ENCODE peak calls at places on chromosomes 11 and 22, in six cellular contexts. Z is H1, X is left ventricle myocardium inferior, Y is astrocyte, T is tibial artery, Q is colonic mucosa. K is an unnamed sample.
A peak's percentile ranks its signal among the peaks of the same experiment; 100 is the strongest.

GRCh38 chr11:13354335-13354734 is 76.7 kb downstream of the BMAL1 start:
- DNase-seq in Z (no peak), Y (no peak), X (no peak), T (no peak), Q (no peak), K (no peak)

GRCh38 chr22:29011200-29011867 is 50.3 kb downstream of the C22orf31 start:
- DNase-seq in Z (no peak), X (peak; percentile 18), T (no peak), Q (peak; percentile 68), Y (no peak), K (no peak)

GRCh38 chr11:64353101-64353738 is 5.7 kb upstream of the RPS6KA4 start:
- DNase-seq in T (peak; percentile 66), Z (peak; percentile 54), Q (no peak), Y (no peak), X (no peak), K (no peak)

GRCh38 chr11:18358646-18359045 is 35.7 kb upstream of the LDHA start:
- DNase-seq in Q (no peak), T (no peak), X (no peak), Z (no peak), Y (no peak), K (no peak)

GRCh38 chr11:80798189-80798588 is 1357.4 kb upstream of the TENM4 start:
- DNase-seq in Y (no peak), Z (no peak), Q (no peak), T (no peak), X (no peak), K (no peak)

GRCh38 chr11:119195680-119196079 is 10.4 kb downstream of the NHERF4 start:
- DNase-seq in Z (peak; percentile 92), Q (peak; percentile 61), T (no peak), X (no peak), Y (peak; percentile 39), K (no peak)

GRCh38 chr22:27792452-27793165 is 8.9 kb downstream of the MN1 start:
- DNase-seq in Z (no peak), X (no peak), Q (no peak), Y (no peak), T (no peak), K (no peak)

GRCh38 chr11:93743316-93743715 is 1.8 kb downstream of the C11orf54 start:
- DNase-seq in T (no peak), X (no peak), Z (no peak), Q (peak; percentile 26), Y (no peak), K (no peak)

GRCh38 chr11:34346551-34346950 is 11.3 kb downstream of the ABTB2 start:
- DNase-seq in X (peak; percentile 25), Q (no peak), Y (peak; percentile 65), T (peak; percentile 82), Z (no peak), K (no peak)

GRCh38 chr11:66845143-66845875 is 2.1 kb downstream of the RCE1 start:
- DNase-seq in Q (no peak), T (peak; percentile 65), Y (no peak), Z (no peak), X (no peak), K (no peak)

GRCh38 chr22:20563464-20563906 is 56.1 kb downstream of the MED15 start:
- DNase-seq in Y (no peak), Z (no peak), X (no peak), T (no peak), Q (no peak), K (no peak)

GRCh38 chr11:111737877-111738205 is 28.3 kb downstream of the PPP2R1B start:
- DNase-seq in Q (no peak), T (no peak), Z (no peak), X (no peak), Y (no peak), K (no peak)

GRCh38 chr11:121886956-121887355 is 229.1 kb downstream of the BLID start:
- DNase-seq in Y (no peak), T (no peak), X (no peak), Z (no peak), Q (no peak), K (no peak)

GRCh38 chr11:72425053-72425980 is 9.0 kb downstream of the CLPB start:
- DNase-seq in X (no peak), T (no peak), Q (no peak), Y (no peak), Z (no peak), K (no peak)

GRCh38 chr11:6251990-6252473 is 7.6 kb upstream of the CCKBR start:
- DNase-seq in Y (peak; percentile 19), Q (no peak), X (no peak), T (no peak), Z (no peak), K (no peak)

GRCh38 chr11:2911088-2912037 is 17.9 kb downstream of the PHLDA2 start:
- DNase-seq in T (no peak), Z (no peak), Q (no peak), Y (no peak), X (no peak), K (no peak)

GRCh38 chr11:126405906-126406305 is 50.4 kb downstream of the ST3GAL4 start:
- DNase-seq in T (no peak), Q (peak; percentile 83), Y (no peak), X (no peak), Z (no peak), K (no peak)

GRCh38 chr11:33859306-33859705 is 32.6 kb downstream of the LMO2 start:
- DNase-seq in Y (no peak), Z (no peak), Q (no peak), T (no peak), X (no peak), K (no peak)

GRCh38 chr22:42304021-42304790 is 33.8 kb upstream of the TCF20 start:
- DNase-seq in Q (no peak), X (no peak), Z (no peak), Y (no peak), T (no peak), K (no peak)

GRCh38 chr22:29724843-29725242 is 5.0 kb downstream of the CABP7 start:
- DNase-seq in X (no peak), Y (no peak), Z (no peak), Q (no peak), T (no peak), K (no peak)

GRCh38 chr11:86174101-86175046 is 70.2 kb upstream of the EED start:
- DNase-seq in Z (no peak), X (peak; percentile 77), Y (peak; percentile 100), Q (no peak), T (peak; percentile 94), K (no peak)

GRCh38 chr11:592501-592900 is 16.2 kb downstream of the PHRF1 start:
- DNase-seq in Q (no peak), Y (no peak), T (no peak), Z (no peak), X (no peak), K (no peak)

GRCh38 chr11:590997-591396 is 14.7 kb downstream of the PHRF1 start:
- DNase-seq in Y (no peak), Z (no peak), Q (no peak), T (no peak), X (no peak), K (no peak)

GRCh38 chr11:587978-588380 is 11.7 kb downstream of the PHRF1 start:
- DNase-seq in X (no peak), T (no peak), Y (peak; percentile 42), Z (no peak), Q (no peak), K (peak; percentile 81)

GRCh38 chr11:587546-587945 is 11.3 kb downstream of the PHRF1 start:
- DNase-seq in Q (no peak), Z (no peak), X (no peak), Y (no peak), T (no peak), K (no peak)

GRCh38 chr11:589798-590197 is 13.5 kb downstream of the PHRF1 start:
- DNase-seq in Z (no peak), Q (no peak), X (no peak), Y (no peak), T (no peak), K (no peak)
- H3K36me3 ChIP-seq in Z (peaks cover 52% of the 10 kb centered on the region), Q (peaks cover 25% of the 10 kb centered on the region), X (peaks cover 91% of the 10 kb centered on the region), Y (peaks cover 31% of the 10 kb centered on the region), T (peaks cover 99% of the 10 kb centered on the region), K (peaks cover 54% of the 10 kb centered on the region)

DNA sequence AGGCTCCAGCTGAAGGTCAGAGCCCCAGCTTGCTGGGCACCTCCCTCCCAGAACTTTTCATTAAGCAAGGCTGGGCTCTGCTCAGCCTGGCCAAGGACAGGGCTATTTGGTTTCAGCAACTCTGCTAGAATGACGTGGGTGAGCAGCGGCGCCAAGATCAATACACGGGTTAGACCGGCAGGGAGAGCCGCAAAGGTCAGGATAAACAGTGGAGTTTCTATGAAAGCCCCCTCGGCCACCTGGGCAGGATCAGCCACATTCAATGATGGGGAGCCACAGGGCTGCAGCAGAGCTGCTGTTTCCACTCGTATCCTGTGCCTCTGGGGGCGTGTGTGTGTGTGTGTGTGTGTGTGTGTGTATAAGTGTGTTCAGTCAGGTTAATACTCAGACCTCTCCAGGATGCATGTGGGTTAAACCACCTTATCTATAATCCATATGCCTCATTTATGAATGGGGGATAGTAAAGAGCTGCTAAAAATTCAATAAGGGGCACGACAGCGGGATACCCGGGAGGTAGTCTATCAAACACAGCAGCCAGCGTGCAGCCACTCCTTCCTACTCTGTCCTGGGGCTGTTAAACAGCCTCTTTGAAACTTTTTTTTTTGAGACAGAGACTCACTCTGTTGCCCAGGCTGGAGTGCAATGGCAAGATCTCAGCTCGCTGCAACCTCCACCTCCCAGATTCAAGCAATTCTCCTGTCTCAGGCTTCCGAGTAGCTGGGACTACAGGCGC is 34.8 kb downstream of the MYH9 start:
- DNase-seq in Y (peak; percentile 88), X (peak; percentile 64), Z (no peak), Q (no peak), T (peak; percentile 96), K (peak; percentile 63)
- H3K4me1 ChIP-seq in Y (peaks cover 89% of the 10 kb centered on the region), X (peaks cover 99% of the 10 kb centered on the region), Z (peaks cover 24% of the 10 kb centered on the region), Q (peaks cover 14% of the 10 kb centered on the region), T (no peaks in the 10 kb centered on the region), K (peaks cover 95% of the 10 kb centered on the region)

GRCh38 chr11:12246989-12247388 is 130.4 kb upstream of the PARVA start:
- DNase-seq in X (no peak), Y (no peak), Q (no peak), Z (no peak), T (no peak), K (no peak)

GRCh38 chr11:12244156-12244555 is 133.2 kb upstream of the PARVA start:
- DNase-seq in X (no peak), Q (no peak), Z (no peak), T (no peak), Y (no peak), K (no peak)

GRCh38 chr11:12246169-12246568 is 131.2 kb upstream of the PARVA start:
- DNase-seq in Z (no peak), Q (no peak), T (no peak), X (no peak), Y (no peak), K (no peak)

GRCh38 chr11:12245091-12245490 is 132.3 kb upstream of the PARVA start:
- DNase-seq in Z (no peak), X (no peak), Y (peak; percentile 20), Q (no peak), T (no peak), K (no peak)

DNA sequence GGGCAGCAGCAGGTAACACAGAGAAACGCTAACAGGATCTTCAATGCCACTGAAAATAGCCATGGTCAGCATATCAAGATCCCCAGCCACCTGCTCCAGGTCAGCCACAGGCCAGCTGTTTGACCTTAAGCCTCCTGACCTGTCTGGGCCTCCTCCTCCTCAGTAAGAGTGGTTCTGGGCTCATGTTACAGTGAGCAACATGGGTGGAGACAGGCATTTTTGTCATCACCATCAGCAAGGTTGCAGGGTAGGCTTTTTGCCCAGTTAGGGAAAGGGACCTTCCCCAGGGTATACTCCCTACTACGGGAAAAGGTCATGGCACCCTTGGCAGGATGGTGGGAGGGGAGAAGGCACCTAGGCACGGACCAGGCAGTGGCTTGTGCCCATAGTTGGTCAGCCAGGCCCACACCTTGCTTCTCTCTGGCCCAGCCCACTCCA is 131.8 kb upstream of the PARVA start:
- DNase-seq in T (no peak), Z (no peak), Y (no peak), Q (no peak), X (no peak), K (no peak)
- H3K36me3 ChIP-seq in T (peaks cover 66% of the 10 kb centered on the region), Z (no peaks in the 10 kb centered on the region), Y (peaks cover 95% of the 10 kb centered on the region), Q (peaks cover 4% of the 10 kb centered on the region), X (peaks cover 21% of the 10 kb centered on the region), K (no peaks in the 10 kb centered on the region)

GRCh38 chr22:35352214-35353111 is 28.4 kb upstream of the HMOX1 start:
- DNase-seq in X (peak; percentile 74), Z (peak; percentile 76), Y (no peak), T (peak; percentile 90), Q (peak; percentile 47), K (peak; percentile 26)
- H3K4me1 ChIP-seq in X (peaks cover 37% of the 10 kb centered on the region), Z (peaks cover 12% of the 10 kb centered on the region), Y (peaks cover 12% of the 10 kb centered on the region), T (no peaks in the 10 kb centered on the region), Q (no peaks in the 10 kb centered on the region), K (peaks cover 14% of the 10 kb centered on the region)

K was measured in CD8-positive, alpha-beta T cell.